ENCODE peak calls at places on chromosomes 7 and 10, in four cellular contexts. B is NCI-H1436; Y is stimulated activated naive B cell treated with anti-CD40 and anti-IgM and Interleukin-4, amounts not matched to agents 10 μg/mL and 1 μg/mL and 100 μg/mL, for 72 hours; R is lung. F is an unnamed sample.
A peak's percentile ranks its signal among the peaks of the same experiment; 100 is the strongest.

GRCh38 chr7:18420758-18421157 is 74.8 kb upstream of the HDAC9 start:
- DNase-seq in B (peak; percentile 11), Y (no peak), R (no peak), F (no peak)

GRCh38 chr10:69696073-69696731 is 66.2 kb downstream of the FAM241B start:
- DNase-seq in B (no peak), Y (no peak), R (no peak), F (no peak)

GRCh38 chr7:141053626-141054025 is 20.2 kb upstream of the TMEM178B start:
- DNase-seq in B (peak; percentile 28), Y (no peak), R (no peak), F (no peak)

GRCh38 chr10:79936625-79937255 is 12.2 kb downstream of the SFTPD start:
- DNase-seq in B (no peak), Y (no peak), R (peak; percentile 22), F (no peak)

GRCh38 chr10:33107953-33108352 is 149.9 kb upstream of the ITGB1 start:
- DNase-seq in B (no peak), Y (no peak), R (no peak), F (no peak)

GRCh38 chr7:54841772-54842707 is 83.0 kb upstream of the SEC61G start:
- DNase-seq in B (no peak), Y (no peak), R (no peak), F (no peak)

GRCh38 chr10:132471125-132471451 is 66.5 kb upstream of the INPP5A start:
- DNase-seq in B (no peak), Y (no peak), R (no peak), F (no peak)

GRCh38 chr7:111018960-111019835 is 71.7 kb upstream of the LRRN3 start:
- DNase-seq in B (no peak), Y (no peak), R (no peak), F (no peak)

GRCh38 chr7:93046641-93047040 is 71.1 kb downstream of the SAMD9 start:
- DNase-seq in B (no peak), Y (no peak), R (no peak), F (no peak)

GRCh38 chr10:13614530-13615332 is 28.0 kb downstream of the PRPF18 start:
- DNase-seq in B (no peak), Y (no peak), R (no peak), F (no peak)

GRCh38 chr10:127196227-127196954 is at the start of gene INSYN2A:
- DNase-seq in B (peak; percentile 24), Y (no peak), R (no peak), F (no peak)

GRCh38 chr10:47406870-47407648 is 23.0 kb upstream of the ZNF488 start:
- DNase-seq in B (no peak), Y (no peak), R (no peak), F (no peak)

GRCh38 chr7:81150951-81151361 is 232.1 kb upstream of the SEMA3C start:
- DNase-seq in B (no peak), Y (no peak), R (no peak), F (no peak)

GRCh38 chr10:132337019-132337418 is 5.0 kb downstream of the LRRC27 start:
- DNase-seq in B (no peak), Y (no peak), R (no peak), F (no peak)

GRCh38 chr7:81233208-81233940 is 314.5 kb upstream of the SEMA3C start:
- DNase-seq in B (no peak), Y (no peak), R (no peak), F (no peak)

GRCh38 chr7:26060713-26061339 is 91.2 kb upstream of the NFE2L3 start:
- DNase-seq in B (no peak), Y (no peak), R (no peak), F (no peak)

GRCh38 chr7:140200102-140200989 is 23.6 kb upstream of the KDM7A start:
- DNase-seq in B (peak; percentile 66), Y (no peak), R (no peak), F (no peak)